ENCODE peak calls at places on chromosomes 4 and X, in four cellular contexts. K is IMR-90, A is body of pancreas, M is H54. L is an unnamed sample.
A peak's percentile ranks its signal among the peaks of the same experiment; 100 is the strongest.

GRCh38 chrX:16666541-16666940 is 16.6 kb downstream of the S100G start:
- DNase-seq in M (no peak), K (peak; percentile 61), A (no peak), L (no peak)

GRCh38 chrX:42432552-42432951 is 345.4 kb downstream of the PPP1R2C start:
- DNase-seq in K (no peak), A (no peak), M (no peak), L (no peak)

GRCh38 chrX:39764441-39764914 is 333.3 kb downstream of the BCOR start:
- DNase-seq in A (no peak), K (peak; percentile 34), M (no peak), L (no peak)

GRCh38 chr4:169668069-169668721 is 47.8 kb downstream of the CLCN3 start:
- DNase-seq in K (no peak), A (peak; percentile 35), M (no peak), L (no peak)

GRCh38 chrX:33357606-33358005 is 146.3 kb upstream of the DMD start:
- DNase-seq in M (no peak), K (no peak), A (no peak), L (no peak)

GRCh38 chrX:50801135-50801534 is 12.9 kb downstream of the SHROOM4 start:
- DNase-seq in A (no peak), K (no peak), M (no peak), L (no peak)

GRCh38 chr4:182885022-182885737 is 32.0 kb downstream of the DCTD start:
- DNase-seq in K (no peak), M (no peak), A (no peak), L (no peak)

GRCh38 chrX:17812763-17813162 is 48.3 kb downstream of the RAI2 start:
- DNase-seq in A (no peak), K (no peak), M (no peak), L (peak; percentile 21)

GRCh38 chr4:71498002-71498401 is 159.2 kb downstream of the SLC4A4 start:
- DNase-seq in M (no peak), K (peak; percentile 69), A (no peak), L (no peak)

GRCh38 chr4:73311428-73311827 is 52.8 kb upstream of the ANKRD17 start:
- DNase-seq in A (no peak), M (no peak), K (peak; percentile 77), L (no peak)

GRCh38 chr4:7862561-7863200 is 77.0 kb downstream of the AFAP1 start:
- DNase-seq in K (no peak), A (no peak), M (no peak), L (no peak)

GRCh38 chr4:32607978-32608377 is 1887.8 kb downstream of the PCDH7 start:
- DNase-seq in M (no peak), A (no peak), K (no peak), L (no peak)

GRCh38 chr4:8221476-8221875 is 22.4 kb downstream of the SH3TC1 start:
- DNase-seq in A (no peak), K (peak; percentile 10), M (no peak), L (no peak)

GRCh38 chr4:156889616-156890594 is 81.7 kb downstream of the PDGFC start:
- DNase-seq in M (no peak), A (peak; percentile 8), K (peak; percentile 83), L (no peak)

GRCh38 chrX:119410027-119410819 is 11.1 kb downstream of the SLC25A43 start:
- DNase-seq in A (peak; percentile 75), M (peak; percentile 51), K (peak; percentile 69), L (peak; percentile 2)

GRCh38 chr4:101037249-101037648 is 310.1 kb downstream of the PPP3CA start:
- DNase-seq in K (no peak), M (no peak), A (no peak), L (no peak)

GRCh38 chr4:163681208-163681821 is 186.8 kb downstream of the TMA16 start:
- DNase-seq in M (no peak), A (no peak), K (peak; percentile 28), L (peak; percentile 51)

GRCh38 chr4:91958651-91959050 is 345.1 kb upstream of the GRID2 start:
- DNase-seq in K (peak; percentile 6), A (no peak), M (no peak), L (no peak)

GRCh38 chr4:76665721-76666120 is 230.7 kb downstream of the SHROOM3 start:
- DNase-seq in K (no peak), A (no peak), M (no peak), L (no peak)

GRCh38 chrX:150291014-150291413 is 72.1 kb upstream of the MAMLD1 start:
- DNase-seq in K (no peak), A (no peak), M (no peak), L (no peak)

GRCh38 chr4:119626943-119627266 is 1.7 kb downstream of the PDE5A start:
- DNase-seq in K (no peak), A (no peak), M (no peak), L (no peak)

GRCh38 chr4:7217453-7218310 is 25.3 kb downstream of the SORCS2 start:
- DNase-seq in K (no peak), A (peak; percentile 22), M (no peak), L (no peak)

GRCh38 chr4:152220201-152220666 is 315.7 kb downstream of the FBXW7 start:
- DNase-seq in A (no peak), M (no peak), K (no peak), L (no peak)

GRCh38 chr4:47686294-47686872 is 151.5 kb downstream of the CORIN start:
- DNase-seq in K (peak; percentile 38), M (no peak), A (peak; percentile 68), L (peak; percentile 81)

GRCh38 chrX:147738260-147738659 is 173.5 kb upstream of the FMR1 start:
- DNase-seq in A (no peak), M (no peak), K (no peak), L (no peak)

GRCh38 chr4:125266901-125267601 is 47.7 kb upstream of the FAT4 start:
- DNase-seq in M (no peak), K (peak; percentile 87), A (no peak), L (no peak)

GRCh38 chrX:18668468-18668867 is 3.4 kb downstream of the RS1 start:
- DNase-seq in K (no peak), A (no peak), M (no peak), L (no peak)

GRCh38 chr4:178881937-178882336 is 1439.7 kb upstream of the AGA start:
- DNase-seq in M (no peak), A (no peak), K (no peak), L (no peak)

GRCh38 chr4:88599298-88599697 is 7.0 kb downstream of the HERC3 start:
- DNase-seq in M (no peak), A (peak; percentile 19), K (peak; percentile 74), L (no peak)

GRCh38 chr4:43242611-43243010 is 350.1 kb downstream of the GRXCR1 start:
- DNase-seq in M (no peak), K (peak; percentile 39), A (no peak), L (no peak)

GRCh38 chrX:1657367-1658082 is 42.7 kb downstream of the ASMT start:
- DNase-seq in M (peak; percentile 20), A (no peak), K (no peak), L (no peak)

GRCh38 chrX:2145672-2146412 is 354.9 kb downstream of the DHRSX start:
- DNase-seq in M (no peak), K (no peak), A (no peak), L (no peak)

GRCh38 chrX:49166914-49167739 is 4.6 kb downstream of the MAGIX start:
- DNase-seq in A (peak; percentile 28), K (peak; percentile 73), M (peak; percentile 42), L (peak; percentile 74)

GRCh38 chrX:105876658-105877057 is 54.3 kb downstream of the NRK start:
- DNase-seq in A (no peak), K (peak; percentile 19), M (no peak), L (peak; percentile 0)

DNA sequence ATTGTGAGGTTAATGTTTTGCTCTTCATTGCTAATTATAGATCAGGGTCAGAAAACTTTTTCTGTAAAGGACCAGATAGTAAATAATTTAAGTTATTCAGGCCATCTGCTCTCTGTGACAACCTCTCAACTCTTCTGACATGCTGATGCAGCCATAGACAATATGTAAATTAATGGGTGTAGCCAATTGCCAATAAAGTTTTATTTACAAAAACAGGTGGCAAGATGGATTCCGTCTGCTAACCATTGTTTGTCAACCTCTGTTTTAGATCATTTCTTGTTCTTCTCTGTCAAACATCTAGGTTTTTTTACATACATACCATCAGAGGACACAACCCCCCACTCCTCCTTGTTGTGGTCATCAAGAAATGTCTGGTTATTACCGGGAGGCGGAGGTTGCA is 33.7 kb downstream of the ASB9 start:
- DNase-seq in A (no peak), M (no peak), K (no peak), L (no peak)
- TF ChIP-seq POLR2A in A (no peak), M (no peak), K (no peak), L (no peak)

GRCh38 chr4:39365931-39366771 is at the start of gene RFC1:
- DNase-seq in M (peak; percentile 67), A (peak; percentile 97), K (peak; percentile 88), L (peak; percentile 98)
- TF ChIP-seq POLR2A in M (peak; percentile 66), A (peak; percentile 78), K (no peak), L (peak; percentile 78)

GRCh38 chrX:101658661-101659477 is 781 bp downstream of the ARMCX2 start:
- DNase-seq in K (peak; percentile 40), A (peak; percentile 74), M (peak; percentile 72), L (peak; percentile 37)

GRCh38 chrX:101656817-101657216 is 2.8 kb downstream of the ARMCX2 start:
- DNase-seq in A (no peak), M (no peak), K (no peak), L (no peak)

GRCh38 chrX:101657495-101657894 is 2.2 kb downstream of the ARMCX2 start:
- DNase-seq in K (no peak), A (no peak), M (no peak), L (no peak)

GRCh38 chrX:101655540-101655939 is 4.1 kb downstream of the ARMCX2 start:
- DNase-seq in K (no peak), A (no peak), M (no peak), L (no peak)

DNA sequence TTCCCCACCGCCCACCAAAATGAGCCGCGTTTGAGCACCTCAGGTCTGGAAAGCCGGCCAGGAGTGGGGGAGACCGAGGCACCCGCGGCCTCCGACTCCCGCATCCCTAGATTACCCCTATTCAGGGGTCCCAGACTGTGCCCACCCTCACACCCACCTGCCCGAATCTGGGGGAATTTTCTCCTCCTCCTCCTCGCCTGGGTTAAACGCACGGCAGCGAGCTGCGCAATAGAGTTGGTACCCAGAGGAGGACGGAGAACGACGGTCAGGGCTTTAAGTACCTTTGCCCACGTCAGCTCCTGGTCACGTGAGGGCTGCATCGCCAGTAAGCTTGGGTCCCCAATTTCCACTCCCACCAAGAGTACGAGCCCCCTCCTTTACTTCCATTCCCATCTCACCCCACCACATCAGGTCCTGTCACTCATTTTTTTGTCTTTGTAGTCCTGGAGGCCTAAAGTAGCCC is at the start of gene ARMCX2:
- DNase-seq in K (peak; percentile 69), A (peak; percentile 55), M (peak; percentile 17), L (no peak)
- TF ChIP-seq POLR2A in K (peak; percentile 80), A (peak; percentile 74), M (peak; percentile 90), L (no peak)

GRCh38 chrX:15447985-15448639 is 45.0 kb downstream of the PIR start:
- DNase-seq in M (no peak), K (peak; percentile 54), A (no peak), L (no peak)

DNA sequence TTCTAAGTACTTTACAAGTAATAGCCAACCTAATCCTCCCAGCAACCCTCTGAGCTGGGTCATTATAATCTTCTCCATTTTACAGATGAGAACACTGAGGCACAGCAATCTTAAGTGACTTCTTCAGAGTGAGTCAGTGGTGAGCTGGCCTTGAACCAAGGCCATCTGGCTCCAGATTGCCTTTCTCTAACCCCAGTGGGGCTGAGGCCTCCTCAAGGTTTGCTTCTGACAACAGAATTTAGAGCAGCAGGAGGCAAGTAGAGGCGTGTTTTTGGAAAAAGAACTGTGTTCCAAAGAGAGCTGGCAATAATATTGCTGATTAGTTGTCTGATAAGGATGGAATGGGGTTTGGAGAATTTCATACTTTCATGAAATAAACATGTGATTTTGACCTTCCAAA is 41.2 kb downstream of the PIR start:
- DNase-seq in A (no peak), K (peak; percentile 21), M (no peak), L (no peak)
- TF ChIP-seq POLR2A in A (no peak), K (no peak), M (no peak), L (no peak)